ENCODE peak calls at places on chromosomes 3 and 15, in four cellular contexts. One of them, this sample, is unnamed.

GRCh38 chr15:39939487-39940452 is 5.9 kb downstream of the EIF2AK4 start:
- DNase-seq in RWPE2: no peak
- DNase-seq in fibroblast of lung: no peak
- DNase-seq in bronchial epithelial cell: no peak
- DNase-seq in this sample: no peak

GRCh38 chr15:74433592-74434259 is at the start of gene SEMA7A:
- DNase-seq in RWPE2: peak; percentile 90
- DNase-seq in fibroblast of lung: peak; percentile 75
- DNase-seq in bronchial epithelial cell: peak; percentile 64
- DNase-seq in this sample: peak; percentile 70

GRCh38 chr3:73073091-73073707 is 11.7 kb downstream of the EBLN2 start:
- DNase-seq in RWPE2: no peak
- DNase-seq in fibroblast of lung: peak; percentile 19
- DNase-seq in bronchial epithelial cell: no peak
- DNase-seq in this sample: peak; percentile 28

GRCh38 chr3:73229036-73229435 is 167.6 kb downstream of the EBLN2 start:
- DNase-seq in RWPE2: no peak
- DNase-seq in fibroblast of lung: no peak
- DNase-seq in bronchial epithelial cell: peak; percentile 55
- DNase-seq in this sample: no peak

GRCh38 chr15:69078638-69079037 is 64.1 kb downstream of the NOX5 start:
- DNase-seq in RWPE2: no peak
- DNase-seq in fibroblast of lung: no peak
- DNase-seq in bronchial epithelial cell: no peak
- DNase-seq in this sample: no peak

GRCh38 chr3:172048599-172048998 is 9.2 kb downstream of the FNDC3B start:
- DNase-seq in RWPE2: no peak
- DNase-seq in fibroblast of lung: no peak
- DNase-seq in bronchial epithelial cell: no peak
- DNase-seq in this sample: no peak

GRCh38 chr15:53787349-53787748 is 27.9 kb upstream of the WDR72 start:
- DNase-seq in RWPE2: no peak
- DNase-seq in fibroblast of lung: no peak
- DNase-seq in bronchial epithelial cell: no peak
- DNase-seq in this sample: no peak

GRCh38 chr3:144097144-144097543 is 125.5 kb downstream of the DIPK2A start:
- DNase-seq in RWPE2: no peak
- DNase-seq in fibroblast of lung: no peak
- DNase-seq in bronchial epithelial cell: no peak
- DNase-seq in this sample: no peak

GRCh38 chr3:188926741-188927650 is 244.8 kb upstream of the TPRG1 start:
- DNase-seq in RWPE2: no peak
- DNase-seq in fibroblast of lung: peak; percentile 72
- DNase-seq in bronchial epithelial cell: no peak
- DNase-seq in this sample: no peak

GRCh38 chr3:74599564-74599963 is 14.9 kb downstream of the CNTN3 start:
- DNase-seq in RWPE2: no peak
- DNase-seq in fibroblast of lung: no peak
- DNase-seq in bronchial epithelial cell: peak; percentile 91
- DNase-seq in this sample: no peak

GRCh38 chr3:51500632-51501131 is 867 bp upstream of the DCAF1 start:
- DNase-seq in RWPE2: no peak
- DNase-seq in fibroblast of lung: no peak
- DNase-seq in bronchial epithelial cell: no peak
- DNase-seq in this sample: no peak

GRCh38 chr3:17954801-17955200 is 212.4 kb upstream of the TBC1D5 start:
- DNase-seq in RWPE2: no peak
- DNase-seq in fibroblast of lung: no peak
- DNase-seq in bronchial epithelial cell: no peak
- DNase-seq in this sample: no peak

GRCh38 chr15:96409231-96410138 is 79.0 kb downstream of the NR2F2 start:
- DNase-seq in RWPE2: peak; percentile 68
- DNase-seq in fibroblast of lung: no peak
- DNase-seq in bronchial epithelial cell: no peak
- DNase-seq in this sample: peak; percentile 24

GRCh38 chr3:55605837-55606236 is 118.7 kb upstream of the WNT5A start:
- DNase-seq in RWPE2: no peak
- DNase-seq in fibroblast of lung: no peak
- DNase-seq in bronchial epithelial cell: no peak
- DNase-seq in this sample: no peak

GRCh38 chr15:64915518-64916227 is 4.0 kb downstream of the ANKDD1A start:
- DNase-seq in RWPE2: no peak
- DNase-seq in fibroblast of lung: no peak
- DNase-seq in bronchial epithelial cell: no peak
- DNase-seq in this sample: no peak

GRCh38 chr3:73098873-73099272 is 37.4 kb downstream of the EBLN2 start:
- DNase-seq in RWPE2: no peak
- DNase-seq in fibroblast of lung: no peak
- DNase-seq in bronchial epithelial cell: no peak
- DNase-seq in this sample: no peak

GRCh38 chr3:29494305-29495036 is 213.6 kb downstream of the RBMS3 start:
- DNase-seq in RWPE2: no peak
- DNase-seq in fibroblast of lung: no peak
- DNase-seq in bronchial epithelial cell: no peak
- DNase-seq in this sample: peak; percentile 69

GRCh38 chr3:105752791-105753415 is 115.9 kb downstream of the CBLB start:
- DNase-seq in RWPE2: no peak
- DNase-seq in fibroblast of lung: peak; percentile 69
- DNase-seq in bronchial epithelial cell: peak; percentile 18
- DNase-seq in this sample: peak; percentile 38

GRCh38 chr3:108178676-108179075 is 43.5 kb downstream of the IFT57 start:
- DNase-seq in RWPE2: no peak
- DNase-seq in fibroblast of lung: peak; percentile 47
- DNase-seq in bronchial epithelial cell: no peak
- DNase-seq in this sample: peak; percentile 32

GRCh38 chr3:9349321-9350117 is 13.3 kb upstream of the THUMPD3 start:
- DNase-seq in RWPE2: no peak
- DNase-seq in fibroblast of lung: peak; percentile 91
- DNase-seq in bronchial epithelial cell: peak; percentile 91
- DNase-seq in this sample: peak; percentile 82

GRCh38 chr3:66302288-66302687 is 81.5 kb downstream of the SLC25A26 start:
- DNase-seq in RWPE2: no peak
- DNase-seq in fibroblast of lung: no peak
- DNase-seq in bronchial epithelial cell: no peak
- DNase-seq in this sample: no peak

GRCh38 chr3:125351814-125352456 is 23.2 kb downstream of the ZNF148 start:
- DNase-seq in RWPE2: no peak
- DNase-seq in fibroblast of lung: peak; percentile 64
- DNase-seq in bronchial epithelial cell: peak; percentile 29
- DNase-seq in this sample: peak; percentile 57

GRCh38 chr3:61524933-61525332 is 36.4 kb upstream of the PTPRG start:
- DNase-seq in RWPE2: no peak
- DNase-seq in fibroblast of lung: no peak
- DNase-seq in bronchial epithelial cell: no peak
- DNase-seq in this sample: no peak

GRCh38 chr15:40087991-40088928 is 20.4 kb downstream of the BMF start:
- DNase-seq in RWPE2: no peak
- DNase-seq in fibroblast of lung: no peak
- DNase-seq in bronchial epithelial cell: no peak
- DNase-seq in this sample: no peak

GRCh38 chr3:32238816-32239637 is 547 bp downstream of the CMTM8 start:
- DNase-seq in RWPE2: no peak
- DNase-seq in fibroblast of lung: peak; percentile 46
- DNase-seq in bronchial epithelial cell: no peak
- DNase-seq in this sample: peak; percentile 20

GRCh38 chr3:197510642-197511018 is 45.1 kb downstream of the BDH1 start:
- DNase-seq in RWPE2: no peak
- DNase-seq in fibroblast of lung: no peak
- DNase-seq in bronchial epithelial cell: no peak
- DNase-seq in this sample: no peak

GRCh38 chr3:129599607-129600006 is 6.9 kb downstream of the PLXND1 start:
- DNase-seq in RWPE2: no peak
- DNase-seq in fibroblast of lung: peak; percentile 87
- DNase-seq in bronchial epithelial cell: no peak
- DNase-seq in this sample: peak; percentile 78

GRCh38 chr15:90956551-90957104 is 1.9 kb downstream of the RCCD1 start:
- DNase-seq in RWPE2: no peak
- DNase-seq in fibroblast of lung: peak; percentile 69
- DNase-seq in bronchial epithelial cell: peak; percentile 41
- DNase-seq in this sample: peak; percentile 81

GRCh38 chr15:59762558-59762957 is 73.4 kb upstream of the BNIP2 start:
- DNase-seq in RWPE2: no peak
- DNase-seq in fibroblast of lung: no peak
- DNase-seq in bronchial epithelial cell: peak; percentile 61
- DNase-seq in this sample: no peak

GRCh38 chr15:59764775-59765174 is 75.7 kb upstream of the BNIP2 start:
- DNase-seq in RWPE2: no peak
- DNase-seq in fibroblast of lung: no peak
- DNase-seq in bronchial epithelial cell: peak; percentile 14
- DNase-seq in this sample: no peak
- TF ChIP-seq CTCF in RWPE2: no peak
- TF ChIP-seq CTCF in fibroblast of lung: no peak
- TF ChIP-seq CTCF in bronchial epithelial cell: peak; percentile 8
- TF ChIP-seq CTCF in this sample: no peak

GRCh38 chr3:53518495-53518981 is 24.1 kb downstream of the CACNA1D start:
- DNase-seq in RWPE2: no peak
- DNase-seq in fibroblast of lung: no peak
- DNase-seq in bronchial epithelial cell: peak; percentile 54
- DNase-seq in this sample: peak; percentile 62

GRCh38 chr3:53519047-53519717 is 24.8 kb downstream of the CACNA1D start:
- DNase-seq in RWPE2: no peak
- DNase-seq in fibroblast of lung: no peak
- DNase-seq in bronchial epithelial cell: no peak
- DNase-seq in this sample: no peak

GRCh38 chr3:53509494-53509893 is 15.1 kb downstream of the CACNA1D start:
- DNase-seq in RWPE2: no peak
- DNase-seq in fibroblast of lung: no peak
- DNase-seq in bronchial epithelial cell: no peak
- DNase-seq in this sample: no peak

GRCh38 chr3:53516339-53516738 is 21.9 kb downstream of the CACNA1D start:
- DNase-seq in RWPE2: no peak
- DNase-seq in fibroblast of lung: no peak
- DNase-seq in bronchial epithelial cell: no peak
- DNase-seq in this sample: no peak

GRCh38 chr3:53513556-53514190 is 19.3 kb downstream of the CACNA1D start:
- DNase-seq in RWPE2: no peak
- DNase-seq in fibroblast of lung: no peak
- DNase-seq in bronchial epithelial cell: peak; percentile 76
- DNase-seq in this sample: no peak
- TF ChIP-seq CTCF in RWPE2: peak; percentile 60
- TF ChIP-seq CTCF in fibroblast of lung: no peak
- TF ChIP-seq CTCF in bronchial epithelial cell: peak; percentile 42
- TF ChIP-seq CTCF in this sample: no peak

GRCh38 chr3:150104564-150104963 is 133.9 kb upstream of the PFN2 start:
- DNase-seq in RWPE2: no peak
- DNase-seq in fibroblast of lung: peak; percentile 39
- DNase-seq in bronchial epithelial cell: no peak
- DNase-seq in this sample: no peak
- TF ChIP-seq CTCF in RWPE2: no peak
- TF ChIP-seq CTCF in fibroblast of lung: no peak
- TF ChIP-seq CTCF in bronchial epithelial cell: no peak
- TF ChIP-seq CTCF in this sample: no peak

GRCh38 chr15:76059320-76060097 is at the start of gene TMEM266:
- DNase-seq in RWPE2: no peak
- DNase-seq in fibroblast of lung: peak; percentile 26
- DNase-seq in bronchial epithelial cell: no peak
- DNase-seq in this sample: peak; percentile 13

GRCh38 chr15:76060098-76060989 is 559 bp downstream of the TMEM266 start:
- DNase-seq in RWPE2: no peak
- DNase-seq in fibroblast of lung: no peak
- DNase-seq in bronchial epithelial cell: no peak
- DNase-seq in this sample: no peak

GRCh38 chr15:76056931-76057330 is 2.9 kb upstream of the TMEM266 start:
- DNase-seq in RWPE2: no peak
- DNase-seq in fibroblast of lung: no peak
- DNase-seq in bronchial epithelial cell: peak; percentile 93
- DNase-seq in this sample: no peak

GRCh38 chr15:76057332-76058000 is 2.3 kb upstream of the TMEM266 start:
- DNase-seq in RWPE2: no peak
- DNase-seq in fibroblast of lung: peak; percentile 21
- DNase-seq in bronchial epithelial cell: peak; percentile 47
- DNase-seq in this sample: peak; percentile 49

GRCh38 chr15:76058714-76059319 is 968 bp upstream of the TMEM266 start:
- DNase-seq in RWPE2: no peak
- DNase-seq in fibroblast of lung: peak; percentile 3
- DNase-seq in bronchial epithelial cell: peak; percentile 27
- DNase-seq in this sample: peak; percentile 8
- TF ChIP-seq CTCF in RWPE2: peak; percentile 46
- TF ChIP-seq CTCF in fibroblast of lung: no peak
- TF ChIP-seq CTCF in bronchial epithelial cell: no peak
- TF ChIP-seq CTCF in this sample: peak; percentile 2

DNA sequence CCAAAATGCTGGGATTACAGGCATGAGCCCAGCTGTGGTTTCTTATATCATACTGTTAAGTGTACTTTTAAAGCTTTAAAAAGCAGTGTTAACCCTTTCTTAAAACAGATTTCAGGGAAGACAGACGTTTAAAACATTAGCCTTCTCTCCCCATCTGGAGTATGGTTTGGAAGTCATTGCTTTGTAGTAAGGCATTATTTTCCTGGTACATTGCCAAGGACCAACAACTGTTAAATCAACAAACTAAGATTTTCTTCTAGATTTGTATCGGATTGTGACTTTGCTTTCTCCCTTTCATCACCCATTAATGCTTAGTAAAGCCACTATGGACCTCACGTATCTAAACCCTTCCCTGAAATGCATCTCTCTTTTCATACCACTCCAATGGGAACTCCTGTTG is 50.5 kb downstream of the UBE2E1 start:
- DNase-seq in RWPE2: no peak
- DNase-seq in fibroblast of lung: peak; percentile 54
- DNase-seq in bronchial epithelial cell: no peak
- DNase-seq in this sample: peak; percentile 72
- TF ChIP-seq CTCF in RWPE2: no peak
- TF ChIP-seq CTCF in fibroblast of lung: no peak
- TF ChIP-seq CTCF in bronchial epithelial cell: no peak
- TF ChIP-seq CTCF in this sample: no peak

GRCh38 chr3:12815719-12816118 is 19.2 kb downstream of the CAND2 start:
- DNase-seq in RWPE2: no peak
- DNase-seq in fibroblast of lung: no peak
- DNase-seq in bronchial epithelial cell: no peak
- DNase-seq in this sample: no peak
- TF ChIP-seq CTCF in RWPE2: no peak
- TF ChIP-seq CTCF in fibroblast of lung: no peak
- TF ChIP-seq CTCF in bronchial epithelial cell: no peak
- TF ChIP-seq CTCF in this sample: no peak

GRCh38 chr15:87227846-87228245 is 1028.7 kb downstream of the NTRK3 start:
- DNase-seq in RWPE2: no peak
- DNase-seq in fibroblast of lung: peak; percentile 86
- DNase-seq in bronchial epithelial cell: no peak
- DNase-seq in this sample: peak; percentile 17
- TF ChIP-seq CTCF in RWPE2: no peak
- TF ChIP-seq CTCF in fibroblast of lung: no peak
- TF ChIP-seq CTCF in bronchial epithelial cell: no peak
- TF ChIP-seq CTCF in this sample: no peak

DNA sequence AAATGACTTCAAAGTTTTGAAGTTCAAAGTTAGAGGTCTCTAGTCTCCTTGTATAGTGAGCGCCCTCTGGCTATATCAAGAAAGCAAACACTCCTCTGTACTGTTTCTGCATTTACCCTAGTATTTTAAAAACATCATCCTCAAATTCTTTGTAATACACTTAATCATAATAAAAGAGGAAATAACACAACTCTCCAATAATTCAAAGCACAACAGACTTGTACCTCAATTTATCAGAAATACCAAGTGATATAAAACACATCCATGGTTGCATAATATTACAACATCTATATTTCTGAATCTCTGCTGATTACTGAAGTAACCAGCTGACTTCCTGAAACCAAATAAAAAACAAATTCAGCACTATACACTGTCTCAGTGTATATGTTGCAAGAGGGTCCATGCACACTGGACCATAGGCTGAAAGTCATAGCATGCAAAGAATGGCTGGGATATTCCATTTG is 12.5 kb downstream of the PLOD2 start:
- DNase-seq in RWPE2: no peak
- DNase-seq in fibroblast of lung: no peak
- DNase-seq in bronchial epithelial cell: no peak
- DNase-seq in this sample: peak; percentile 86
- TF ChIP-seq CTCF in RWPE2: peak; percentile 35
- TF ChIP-seq CTCF in fibroblast of lung: peak; percentile 28
- TF ChIP-seq CTCF in bronchial epithelial cell: no peak
- TF ChIP-seq CTCF in this sample: peak; percentile 41